ENCODE peak calls at places on chromosomes 5 and 9, in five cellular contexts. Y, J, S, A and E are unnamed samples.

GRCh38 chr9:4936277-4936676 is 48.8 kb upstream of the JAK2 start:
- DNase-seq in S (no peak), Y (no peak), J (no peak), A (no peak), E (no peak)

GRCh38 chr5:131541766-131542165 is 93.3 kb downstream of the RAPGEF6 start:
- DNase-seq in Y (no peak), S (peak; percentile 13), A (peak; percentile 76), J (no peak), E (no peak)

GRCh38 chr5:176995122-176995490 is 11.5 kb downstream of the UIMC1 start:
- DNase-seq in J (no peak), A (no peak), Y (no peak), S (no peak), E (no peak)

GRCh38 chr9:3277200-3277599 is 248.6 kb downstream of the RFX3 start:
- DNase-seq in S (no peak), Y (peak; percentile 84), J (no peak), A (no peak), E (no peak)

GRCh38 chr9:69937358-69937757 is 106.3 kb upstream of the MAMDC2 start:
- DNase-seq in A (peak; percentile 68), J (no peak), S (peak; percentile 13), Y (no peak), E (no peak)

GRCh38 chr5:74945561-74946165 is 79.5 kb upstream of the FAM169A start:
- DNase-seq in A (no peak), J (no peak), S (no peak), Y (no peak), E (no peak)

GRCh38 chr5:59034498-59035186 is 451.8 kb downstream of the RAB3C start:
- DNase-seq in J (peak; percentile 64), S (peak; percentile 27), A (no peak), Y (peak; percentile 4), E (peak; percentile 73)

GRCh38 chr5:154519375-154519774 is 41.3 kb upstream of the HAND1 start:
- DNase-seq in Y (no peak), S (peak; percentile 20), J (no peak), A (peak; percentile 59), E (no peak)

GRCh38 chr5:72815580-72816296 is 723 bp upstream of the TNPO1 start:
- DNase-seq in J (no peak), S (no peak), A (no peak), Y (no peak), E (no peak)
- H3K4me3 ChIP-seq in J (peak overlapping the region; percentile 80), S (peak overlapping the region; percentile 70), A (peak overlapping the region; percentile 79), Y (peak overlapping the region; percentile 78), E (peak overlapping the region; percentile 92)

GRCh38 chr9:109474170-109474569 is 23.9 kb downstream of the PTPN3 start:
- DNase-seq in S (no peak), A (no peak), Y (no peak), J (no peak), E (no peak)

GRCh38 chr9:109477269-109478203 is 20.6 kb downstream of the PTPN3 start:
- DNase-seq in S (no peak), Y (no peak), J (no peak), A (peak; percentile 44), E (no peak)

GRCh38 chr9:109476781-109477268 is 21.3 kb downstream of the PTPN3 start:
- DNase-seq in S (no peak), J (no peak), A (peak; percentile 70), Y (no peak), E (no peak)

GRCh38 chr9:109474944-109475343 is 23.2 kb downstream of the PTPN3 start:
- DNase-seq in S (no peak), Y (no peak), A (no peak), J (no peak), E (no peak)

DNA sequence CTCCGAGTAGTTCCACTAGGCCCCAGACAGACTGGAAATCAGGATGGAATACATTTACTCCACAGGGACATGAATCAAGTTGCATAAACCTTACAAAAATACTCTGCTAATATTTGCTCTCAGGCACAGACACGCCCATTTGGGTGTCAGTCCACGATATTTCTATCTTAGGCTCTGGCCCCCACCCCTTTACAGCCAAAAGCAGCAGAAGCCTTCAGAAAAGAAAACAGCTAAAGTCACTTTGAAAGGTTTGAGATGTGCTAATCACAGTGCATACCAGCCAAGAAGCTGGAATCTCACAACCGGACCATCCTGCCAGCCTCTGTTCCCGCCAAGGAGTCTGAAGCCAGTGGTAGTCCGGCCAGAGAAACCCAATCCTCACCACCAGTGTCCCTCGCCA is 22.6 kb downstream of the PTPN3 start:
- DNase-seq in J (no peak), S (no peak), Y (no peak), A (no peak), E (no peak)
- H2AFZ ChIP-seq in J (no peak overlapping the region), S (no peak overlapping the region), Y (no peak overlapping the region), A (no peak overlapping the region), E (no peak overlapping the region)

GRCh38 chr9:99811598-99812383 is 9.9 kb upstream of the NR4A3 start:
- DNase-seq in A (no peak), S (no peak), Y (no peak), J (no peak), E (no peak)

GRCh38 chr9:99814359-99814758 is 7.3 kb upstream of the NR4A3 start:
- DNase-seq in J (no peak), Y (no peak), S (no peak), A (no peak), E (no peak)

GRCh38 chr9:99816392-99816791 is 5.3 kb upstream of the NR4A3 start:
- DNase-seq in J (no peak), S (no peak), Y (no peak), A (no peak), E (no peak)

GRCh38 chr9:99811172-99811571 is 10.5 kb upstream of the NR4A3 start:
- DNase-seq in Y (no peak), S (no peak), J (no peak), A (no peak), E (no peak)

GRCh38 chr9:99813739-99814138 is 7.9 kb upstream of the NR4A3 start:
- DNase-seq in Y (no peak), J (peak; percentile 52), S (no peak), A (no peak), E (no peak)
- H3K4me3 ChIP-seq in Y (no peak overlapping the region), J (no peak overlapping the region), S (no peak overlapping the region), A (no peak overlapping the region), E (no peak overlapping the region)

DNA sequence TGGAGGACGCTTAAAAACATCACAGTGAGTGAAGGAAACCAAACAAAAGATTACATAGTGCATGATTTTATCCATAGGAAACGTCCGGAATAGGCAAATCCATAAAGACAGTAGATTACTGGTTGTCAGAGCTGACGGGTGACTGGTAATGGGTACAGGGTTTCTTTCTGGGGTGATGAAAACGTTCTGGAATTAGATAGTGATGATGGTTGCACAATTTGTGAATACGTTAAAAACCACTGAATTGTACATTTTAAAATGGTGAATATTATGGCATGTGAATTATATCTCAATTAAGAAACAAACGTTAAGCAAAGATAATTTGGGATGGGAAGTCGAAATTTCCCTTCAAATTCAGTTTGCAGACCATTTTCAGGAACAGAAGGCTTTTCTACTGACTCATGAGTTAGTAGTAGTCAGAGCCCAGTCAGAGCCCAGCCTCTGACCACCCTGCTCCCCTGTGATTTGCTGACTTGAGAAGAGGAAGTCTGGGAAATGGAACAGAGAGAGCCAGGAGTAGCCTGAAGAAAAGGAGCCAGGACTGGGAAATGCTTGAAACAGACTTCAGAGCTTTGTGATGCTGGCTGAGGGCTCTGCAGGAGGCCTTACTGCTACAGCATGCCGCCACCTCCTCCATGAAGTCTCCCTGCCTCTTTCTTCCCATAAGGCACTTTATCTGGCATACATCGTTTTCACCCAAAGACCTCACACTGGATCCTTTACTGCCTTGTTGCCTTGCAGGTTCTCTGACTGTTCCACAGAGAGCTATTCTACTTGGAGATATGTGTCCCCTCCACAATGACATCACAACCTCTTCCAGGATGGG is 46.4 kb upstream of the CTNNA1 start:
- DNase-seq in A (peak; percentile 57), J (no peak), Y (no peak), S (peak; percentile 89), E (peak; percentile 91)
- H2AFZ ChIP-seq in A (peak overlapping the region; percentile 54), J (peak overlapping the region; percentile 83), Y (no peak overlapping the region), S (peak overlapping the region; percentile 50), E (peak overlapping the region; percentile 94)

DNA sequence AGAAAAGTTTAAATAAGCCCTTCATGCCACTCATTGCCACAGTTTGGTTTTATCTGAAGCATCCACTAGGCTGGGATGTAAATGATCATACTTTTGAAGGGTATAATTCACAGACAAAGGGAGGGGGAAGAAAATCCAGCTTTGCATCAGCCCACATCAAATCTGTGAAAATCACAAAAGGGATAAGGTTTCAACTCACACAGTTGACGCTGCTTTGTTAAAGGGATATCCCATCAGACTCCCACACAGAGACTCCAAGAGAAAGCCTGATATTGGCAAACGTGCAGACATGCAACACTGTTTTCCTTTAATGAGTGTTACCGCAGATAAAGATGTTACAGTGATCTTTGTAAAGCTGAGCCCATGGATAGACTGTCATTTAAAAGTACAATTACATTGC is 602.9 kb downstream of the TLE1 start:
- DNase-seq in J (no peak), A (no peak), Y (no peak), S (no peak), E (no peak)
- H3K4me3 ChIP-seq in J (no peak overlapping the region), A (no peak overlapping the region), Y (no peak overlapping the region), S (no peak overlapping the region), E (no peak overlapping the region)

GRCh38 chr9:137445930-137446431 is 4.8 kb upstream of the ENTPD8 start:
- DNase-seq in A (no peak), J (no peak), Y (no peak), S (no peak), E (peak; percentile 79)

GRCh38 chr9:137446851-137447471 is 5.8 kb upstream of the ENTPD8 start:
- DNase-seq in A (no peak), S (no peak), Y (no peak), J (no peak), E (peak; percentile 86)

GRCh38 chr9:137444106-137444790 is 3.1 kb upstream of the ENTPD8 start:
- DNase-seq in J (no peak), A (no peak), S (no peak), Y (no peak), E (no peak)

GRCh38 chr9:137447722-137448568 is 6.8 kb upstream of the ENTPD8 start:
- DNase-seq in Y (no peak), A (no peak), S (no peak), J (no peak), E (peak; percentile 78)

GRCh38 chr9:137445275-137445807 is 4.2 kb upstream of the ENTPD8 start:
- DNase-seq in A (peak; percentile 81), J (peak; percentile 86), Y (peak; percentile 75), S (peak; percentile 68), E (peak; percentile 99)
- H2AFZ ChIP-seq in A (no peak overlapping the region), J (peak overlapping the region; percentile 83), Y (no peak overlapping the region), S (no peak overlapping the region), E (no peak overlapping the region)